ENCODE peak calls at places on chromosomes 6 and 20, in six cellular contexts. One of them, this sample, is unnamed.

GRCh38 chr20:49622243-49622642 is 54.3 kb upstream of the PTGIS start:
- DNase-seq in RCC 7860: no peak
- DNase-seq in natural killer cell: no peak
- DNase-seq in CD8-positive, alpha-beta T cell: no peak
- DNase-seq in left ventricle myocardium superior: no peak
- DNase-seq in NCI-H446: no peak
- DNase-seq in this sample: no peak

GRCh38 chr20:45470939-45471338 is 1.4 kb downstream of the WFDC2 start:
- DNase-seq in CD8-positive, alpha-beta T cell: no peak
- DNase-seq in natural killer cell: no peak
- DNase-seq in NCI-H446: no peak
- DNase-seq in RCC 7860: no peak
- DNase-seq in left ventricle myocardium superior: no peak
- DNase-seq in this sample: no peak

GRCh38 chr6:83183082-83183828 is 9.8 kb downstream of the PGM3 start:
- DNase-seq in left ventricle myocardium superior: no peak
- DNase-seq in natural killer cell: no peak
- DNase-seq in NCI-H446: no peak
- DNase-seq in CD8-positive, alpha-beta T cell: no peak
- DNase-seq in RCC 7860: peak
- DNase-seq in this sample: peak

GRCh38 chr6:125952764-125953501 is 3.6 kb upstream of the HINT3 start:
- DNase-seq in left ventricle myocardium superior: no peak
- DNase-seq in RCC 7860: no peak
- DNase-seq in natural killer cell: no peak
- DNase-seq in NCI-H446: peak
- DNase-seq in CD8-positive, alpha-beta T cell: no peak
- DNase-seq in this sample: no peak

GRCh38 chr6:17032595-17033591 is 69.0 kb upstream of the STMND1 start:
- DNase-seq in RCC 7860: peak
- DNase-seq in CD8-positive, alpha-beta T cell: no peak
- DNase-seq in NCI-H446: peak
- DNase-seq in left ventricle myocardium superior: no peak
- DNase-seq in natural killer cell: no peak
- DNase-seq in this sample: peak

GRCh38 chr6:106658469-106658868 is 29.1 kb downstream of the QRSL1 start:
- DNase-seq in left ventricle myocardium superior: no peak
- DNase-seq in NCI-H446: no peak
- DNase-seq in natural killer cell: no peak
- DNase-seq in CD8-positive, alpha-beta T cell: no peak
- DNase-seq in RCC 7860: no peak
- DNase-seq in this sample: no peak

GRCh38 chr6:104771258-104771832 is 88.4 kb downstream of the HACE1 start:
- DNase-seq in RCC 7860: peak
- DNase-seq in CD8-positive, alpha-beta T cell: no peak
- DNase-seq in left ventricle myocardium superior: no peak
- DNase-seq in natural killer cell: no peak
- DNase-seq in NCI-H446: peak
- DNase-seq in this sample: peak

GRCh38 chr6:33589723-33590530 is 9.9 kb upstream of the BAK1 start:
- DNase-seq in NCI-H446: peak
- DNase-seq in left ventricle myocardium superior: peak
- DNase-seq in RCC 7860: peak
- DNase-seq in natural killer cell: no peak
- DNase-seq in CD8-positive, alpha-beta T cell: peak
- DNase-seq in this sample: peak

GRCh38 chr6:84330325-84330724 is 102.9 kb upstream of the CEP162 start:
- DNase-seq in NCI-H446: no peak
- DNase-seq in left ventricle myocardium superior: no peak
- DNase-seq in RCC 7860: no peak
- DNase-seq in CD8-positive, alpha-beta T cell: no peak
- DNase-seq in natural killer cell: no peak
- DNase-seq in this sample: no peak

GRCh38 chr20:36859700-36860330 is 16.1 kb upstream of the TLDC2 start:
- DNase-seq in NCI-H446: no peak
- DNase-seq in CD8-positive, alpha-beta T cell: no peak
- DNase-seq in natural killer cell: no peak
- DNase-seq in left ventricle myocardium superior: no peak
- DNase-seq in RCC 7860: no peak
- DNase-seq in this sample: no peak

GRCh38 chr6:166927942-166928643 is 28.3 kb downstream of the RNASET2 start:
- DNase-seq in natural killer cell: no peak
- DNase-seq in RCC 7860: no peak
- DNase-seq in NCI-H446: no peak
- DNase-seq in left ventricle myocardium superior: no peak
- DNase-seq in CD8-positive, alpha-beta T cell: no peak
- DNase-seq in this sample: no peak

GRCh38 chr20:61599061-61599930 is 347.2 kb downstream of the CDH4 start:
- DNase-seq in NCI-H446: no peak
- DNase-seq in left ventricle myocardium superior: no peak
- DNase-seq in RCC 7860: no peak
- DNase-seq in CD8-positive, alpha-beta T cell: no peak
- DNase-seq in natural killer cell: no peak
- DNase-seq in this sample: no peak

GRCh38 chr20:2671977-2672376 is 8.0 kb upstream of the IDH3B start:
- DNase-seq in CD8-positive, alpha-beta T cell: no peak
- DNase-seq in natural killer cell: no peak
- DNase-seq in NCI-H446: no peak
- DNase-seq in RCC 7860: no peak
- DNase-seq in left ventricle myocardium superior: no peak
- DNase-seq in this sample: no peak

This sample was measured in A172.